ENCODE peak calls at places on chromosome 21, in six cellular contexts. One of them, this sample, is unnamed.

GRCh38 chr21:35102488-35103407 is 53.6 kb upstream of the RUNX1 start:
- DNase-seq in H9: no peak
- DNase-seq in H1: no peak
- DNase-seq in IMR-90: peak
- DNase-seq in mesendoderm: no peak
- DNase-seq in neuronal stem cell: no peak
- DNase-seq in this sample: peak

GRCh38 chr21:14785679-14786078 is 239.6 kb upstream of the SAMSN1 start:
- DNase-seq in H9: no peak
- DNase-seq in H1: no peak
- DNase-seq in IMR-90: no peak
- DNase-seq in mesendoderm: no peak
- DNase-seq in neuronal stem cell: no peak
- DNase-seq in this sample: no peak

GRCh38 chr21:29384608-29385359 is 86.1 kb downstream of the BACH1 start:
- DNase-seq in H9: no peak
- DNase-seq in H1: no peak
- DNase-seq in IMR-90: no peak
- DNase-seq in mesendoderm: no peak
- DNase-seq in neuronal stem cell: no peak
- DNase-seq in this sample: no peak

GRCh38 chr21:26473471-26473870 is 99.6 kb downstream of the CYYR1 start:
- DNase-seq in H9: no peak
- DNase-seq in H1: no peak
- DNase-seq in IMR-90: no peak
- DNase-seq in mesendoderm: no peak
- DNase-seq in neuronal stem cell: no peak
- DNase-seq in this sample: no peak

GRCh38 chr21:29718081-29718815 is 221.5 kb downstream of the GRIK1 start:
- DNase-seq in H9: no peak
- DNase-seq in H1: no peak
- DNase-seq in IMR-90: peak
- DNase-seq in mesendoderm: no peak
- DNase-seq in neuronal stem cell: no peak
- DNase-seq in this sample: no peak

GRCh38 chr21:17539743-17540341 is 27.0 kb downstream of the CXADR start:
- DNase-seq in H9: no peak
- DNase-seq in H1: no peak
- DNase-seq in IMR-90: no peak
- DNase-seq in mesendoderm: no peak
- DNase-seq in neuronal stem cell: no peak
- DNase-seq in this sample: no peak

GRCh38 chr21:31665397-31665796 is 5.9 kb downstream of the SOD1 start:
- DNase-seq in H9: peak
- DNase-seq in H1: no peak
- DNase-seq in IMR-90: peak
- DNase-seq in mesendoderm: peak
- DNase-seq in neuronal stem cell: no peak
- DNase-seq in this sample: no peak

GRCh38 chr21:26445440-26445839 is 127.6 kb downstream of the CYYR1 start:
- DNase-seq in H9: no peak
- DNase-seq in H1: no peak
- DNase-seq in IMR-90: peak
- DNase-seq in mesendoderm: no peak
- DNase-seq in neuronal stem cell: no peak
- DNase-seq in this sample: peak

GRCh38 chr21:27067226-27067625 is 100.3 kb upstream of the ADAMTS5 start:
- DNase-seq in H9: no peak
- DNase-seq in H1: no peak
- DNase-seq in IMR-90: no peak
- DNase-seq in mesendoderm: no peak
- DNase-seq in neuronal stem cell: no peak
- DNase-seq in this sample: no peak

GRCh38 chr21:24509131-24509530 is 1098.2 kb downstream of the MRPL39 start:
- DNase-seq in H9: no peak
- DNase-seq in H1: no peak
- DNase-seq in IMR-90: no peak
- DNase-seq in mesendoderm: no peak
- DNase-seq in neuronal stem cell: no peak
- DNase-seq in this sample: no peak

GRCh38 chr21:32203877-32204480 is 74.9 kb downstream of the MIS18A start:
- DNase-seq in H9: no peak
- DNase-seq in H1: no peak
- DNase-seq in IMR-90: no peak
- DNase-seq in mesendoderm: no peak
- DNase-seq in neuronal stem cell: no peak
- DNase-seq in this sample: no peak

GRCh38 chr21:32894321-32894720 is 122.8 kb upstream of the PAXBP1 start:
- DNase-seq in H9: no peak
- DNase-seq in H1: no peak
- DNase-seq in IMR-90: no peak
- DNase-seq in mesendoderm: no peak
- DNase-seq in neuronal stem cell: no peak
- DNase-seq in this sample: no peak

GRCh38 chr21:16589499-16589898 is 859.7 kb downstream of the USP25 start:
- DNase-seq in H9: no peak
- DNase-seq in H1: no peak
- DNase-seq in IMR-90: no peak
- DNase-seq in mesendoderm: no peak
- DNase-seq in neuronal stem cell: no peak
- DNase-seq in this sample: no peak

GRCh38 chr21:31607791-31608190 is 51.7 kb upstream of the SOD1 start:
- DNase-seq in H9: no peak
- DNase-seq in H1: no peak
- DNase-seq in IMR-90: no peak
- DNase-seq in mesendoderm: no peak
- DNase-seq in neuronal stem cell: no peak
- DNase-seq in this sample: no peak

DNA sequence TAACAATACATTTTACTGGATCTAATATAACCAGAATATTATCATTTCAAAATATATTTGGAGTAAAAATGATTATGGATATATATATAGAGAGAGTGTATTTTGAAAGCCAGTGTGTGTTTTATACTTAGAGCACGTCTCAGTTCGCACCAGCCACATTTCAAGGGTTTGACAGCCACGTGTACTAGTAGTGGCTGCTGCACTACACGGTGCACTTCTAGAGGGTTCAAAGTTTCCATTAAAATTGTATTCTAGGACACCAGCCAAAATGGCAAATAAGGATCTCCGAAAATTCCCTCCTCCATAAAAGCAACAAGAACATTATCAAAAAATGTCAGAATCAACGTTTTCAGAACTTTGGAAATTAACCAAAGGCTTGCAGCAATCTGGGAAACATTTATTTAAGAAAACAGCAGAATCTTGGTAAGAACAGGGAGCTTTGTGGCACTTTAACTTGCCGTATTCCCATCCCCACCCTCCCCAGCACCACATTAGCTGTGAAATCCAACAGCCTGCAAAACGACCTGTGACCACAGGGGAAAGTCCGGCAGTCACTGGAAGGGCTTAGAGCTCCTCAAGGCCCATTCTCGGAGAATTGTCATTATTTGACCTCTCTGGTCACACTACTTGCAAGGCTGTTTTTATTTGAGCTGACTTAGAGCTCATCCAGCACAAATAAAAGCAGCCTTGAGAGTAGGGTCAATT is 33.5 kb upstream of the MRPS6 start:
- DNase-seq in H9: peak
- DNase-seq in H1: no peak
- DNase-seq in IMR-90: no peak
- DNase-seq in mesendoderm: peak
- DNase-seq in neuronal stem cell: no peak
- DNase-seq in this sample: no peak
- H3K4ac ChIP-seq in H9: no peak
- H3K4ac ChIP-seq in H1: no peak
- H3K4ac ChIP-seq in IMR-90: no peak
- H3K4ac ChIP-seq in mesendoderm: no peak
- H3K4ac ChIP-seq in neuronal stem cell: no peak
- H3K4ac ChIP-seq in this sample: no peak

GRCh38 chr21:36109868-36110267 is 25.0 kb upstream of the CBR3 start:
- DNase-seq in H9: no peak
- DNase-seq in H1: no peak
- DNase-seq in IMR-90: no peak
- DNase-seq in mesendoderm: no peak
- DNase-seq in neuronal stem cell: no peak
- DNase-seq in this sample: no peak

GRCh38 chr21:36105327-36105842 is 29.5 kb upstream of the CBR3 start:
- DNase-seq in H9: no peak
- DNase-seq in H1: no peak
- DNase-seq in IMR-90: no peak
- DNase-seq in mesendoderm: peak
- DNase-seq in neuronal stem cell: no peak
- DNase-seq in this sample: no peak

GRCh38 chr21:36103434-36103833 is 31.4 kb upstream of the CBR3 start:
- DNase-seq in H9: no peak
- DNase-seq in H1: no peak
- DNase-seq in IMR-90: no peak
- DNase-seq in mesendoderm: peak
- DNase-seq in neuronal stem cell: no peak
- DNase-seq in this sample: no peak

GRCh38 chr21:36100971-36101641 is 31.3 kb downstream of the CBR1 start:
- DNase-seq in H9: no peak
- DNase-seq in H1: no peak
- DNase-seq in IMR-90: no peak
- DNase-seq in mesendoderm: no peak
- DNase-seq in neuronal stem cell: no peak
- DNase-seq in this sample: no peak

GRCh38 chr21:36104306-36105300 is 30.3 kb upstream of the CBR3 start:
- DNase-seq in H9: peak
- DNase-seq in H1: peak
- DNase-seq in IMR-90: peak
- DNase-seq in mesendoderm: peak
- DNase-seq in neuronal stem cell: peak
- DNase-seq in this sample: peak
- H3K4ac ChIP-seq in H9: no peak
- H3K4ac ChIP-seq in H1: no peak
- H3K4ac ChIP-seq in IMR-90: no peak
- H3K4ac ChIP-seq in mesendoderm: peak
- H3K4ac ChIP-seq in neuronal stem cell: no peak
- H3K4ac ChIP-seq in this sample: no peak

GRCh38 chr21:46285761-46286667 is at the start of gene YBEY:
- DNase-seq in H9: peak
- DNase-seq in H1: peak
- DNase-seq in IMR-90: peak
- DNase-seq in mesendoderm: peak
- DNase-seq in neuronal stem cell: peak
- DNase-seq in this sample: peak

GRCh38 chr21:46285206-46285661 is at the start of gene MCM3AP:
- DNase-seq in H9: no peak
- DNase-seq in H1: no peak
- DNase-seq in IMR-90: no peak
- DNase-seq in mesendoderm: no peak
- DNase-seq in neuronal stem cell: no peak
- DNase-seq in this sample: no peak

GRCh38 chr21:46286668-46286982 is 483 bp downstream of the YBEY start:
- DNase-seq in H9: no peak
- DNase-seq in H1: no peak
- DNase-seq in IMR-90: no peak
- DNase-seq in mesendoderm: no peak
- DNase-seq in neuronal stem cell: no peak
- DNase-seq in this sample: no peak

GRCh38 chr21:46284077-46284644 is 1.2 kb downstream of the MCM3AP start:
- DNase-seq in H9: no peak
- DNase-seq in H1: no peak
- DNase-seq in IMR-90: no peak
- DNase-seq in mesendoderm: no peak
- DNase-seq in neuronal stem cell: no peak
- DNase-seq in this sample: no peak

GRCh38 chr21:46284722-46285121 is 689 bp downstream of the MCM3AP start:
- DNase-seq in H9: no peak
- DNase-seq in H1: no peak
- DNase-seq in IMR-90: no peak
- DNase-seq in mesendoderm: no peak
- DNase-seq in neuronal stem cell: no peak
- DNase-seq in this sample: no peak
- H3K4ac ChIP-seq in H9: no peak
- H3K4ac ChIP-seq in H1: no peak
- H3K4ac ChIP-seq in IMR-90: no peak
- H3K4ac ChIP-seq in mesendoderm: no peak
- H3K4ac ChIP-seq in neuronal stem cell: no peak
- H3K4ac ChIP-seq in this sample: no peak

GRCh38 chr21:42892931-42893660 is at the start of gene NDUFV3:
- DNase-seq in H9: peak
- DNase-seq in H1: peak
- DNase-seq in IMR-90: peak
- DNase-seq in mesendoderm: peak
- DNase-seq in neuronal stem cell: peak
- DNase-seq in this sample: peak
- H3K4ac ChIP-seq in H9: no peak
- H3K4ac ChIP-seq in H1: peak
- H3K4ac ChIP-seq in IMR-90: peak
- H3K4ac ChIP-seq in mesendoderm: peak
- H3K4ac ChIP-seq in neuronal stem cell: peak
- H3K4ac ChIP-seq in this sample: peak

GRCh38 chr21:45410865-45411809 is 6.2 kb downstream of the COL18A1 start:
- DNase-seq in H9: no peak
- DNase-seq in H1: no peak
- DNase-seq in IMR-90: no peak
- DNase-seq in mesendoderm: no peak
- DNase-seq in neuronal stem cell: no peak
- DNase-seq in this sample: peak
- H3K4ac ChIP-seq in H9: no peak
- H3K4ac ChIP-seq in H1: no peak
- H3K4ac ChIP-seq in IMR-90: no peak
- H3K4ac ChIP-seq in mesendoderm: no peak
- H3K4ac ChIP-seq in neuronal stem cell: no peak
- H3K4ac ChIP-seq in this sample: peak

GRCh38 chr21:44940116-44940631 is 345 bp downstream of the SLX9 start:
- DNase-seq in H9: peak
- DNase-seq in H1: no peak
- DNase-seq in IMR-90: no peak
- DNase-seq in mesendoderm: no peak
- DNase-seq in neuronal stem cell: no peak
- DNase-seq in this sample: peak
- H3K4ac ChIP-seq in H9: no peak
- H3K4ac ChIP-seq in H1: peak
- H3K4ac ChIP-seq in IMR-90: peak
- H3K4ac ChIP-seq in mesendoderm: peak
- H3K4ac ChIP-seq in neuronal stem cell: no peak
- H3K4ac ChIP-seq in this sample: no peak

DNA sequence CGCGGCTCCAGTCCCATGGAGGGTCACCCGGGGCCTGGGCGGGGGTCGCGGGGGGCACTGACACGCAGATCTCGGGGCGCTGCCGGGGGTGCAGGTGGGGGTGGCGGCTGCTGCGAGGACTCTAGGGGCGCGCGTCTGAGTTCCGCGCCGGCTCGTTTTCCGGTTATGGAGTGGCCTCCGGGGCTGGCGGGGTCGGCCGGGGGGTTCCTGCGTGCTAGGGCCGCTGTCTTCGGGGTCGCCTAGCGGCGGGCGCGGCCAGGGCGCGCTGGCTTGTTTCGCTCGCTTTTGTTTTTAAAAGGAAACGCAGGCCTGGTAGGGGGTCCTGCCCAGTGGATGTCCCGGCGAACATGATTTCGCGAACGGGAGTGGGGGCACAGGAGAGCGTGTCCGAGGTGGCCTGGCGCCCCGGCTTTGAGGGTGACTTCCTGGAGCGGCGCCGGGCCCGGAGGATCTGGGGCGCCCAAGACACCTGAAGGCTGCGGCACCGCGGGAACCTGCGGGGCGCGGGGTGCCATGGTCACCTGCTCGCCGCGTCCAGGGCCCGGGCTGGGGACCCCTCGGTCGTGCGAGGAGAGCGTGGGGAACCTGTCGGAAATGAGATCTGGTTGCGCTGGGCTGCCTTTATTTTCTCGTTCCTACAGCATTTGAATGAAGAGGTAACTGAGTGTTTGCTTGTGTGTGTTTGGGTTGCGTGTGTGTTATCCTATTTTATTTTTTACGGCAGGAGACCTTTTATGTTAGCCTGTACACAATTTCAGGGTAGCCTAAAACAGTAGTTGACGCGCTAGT is 618 bp downstream of the ETS2 start:
- DNase-seq in H9: no peak
- DNase-seq in H1: no peak
- DNase-seq in IMR-90: no peak
- DNase-seq in mesendoderm: no peak
- DNase-seq in neuronal stem cell: peak
- DNase-seq in this sample: no peak
- H3K4ac ChIP-seq in H9: no peak
- H3K4ac ChIP-seq in H1: peak
- H3K4ac ChIP-seq in IMR-90: peak
- H3K4ac ChIP-seq in mesendoderm: peak
- H3K4ac ChIP-seq in neuronal stem cell: peak
- H3K4ac ChIP-seq in this sample: peak

This sample was measured in mesenchymal stem cell.